ENCODE peak calls at places on chromosomes 5 and 9, in seven cellular contexts. U is IMR-90, S is endodermal cell, V is fibroblast of lung, I is astrocyte, L is HCT116, J is NT2/D1. B is an unnamed sample. For H3K4me1 and H3K36me3, the result is how much of the 10 kb centered on the place peaks cover.

GRCh38 chr5:146878471-146879172 is at the start of gene PPP2R2B:
- DNase-seq in S (peak), I (peak), V (peak), L (no peak), U (peak), J (no peak), B (peak)

GRCh38 chr5:75509956-75510355 is 1.5 kb downstream of the CERT1 start:
- DNase-seq in L (no peak), U (peak), I (peak), V (peak), J (no peak), S (no peak), B (no peak)

GRCh38 chr5:100827481-100827889 is 75.6 kb downstream of the ST8SIA4 start:
- DNase-seq in V (peak), S (no peak), U (no peak), I (no peak), J (no peak), L (no peak), B (no peak)

GRCh38 chr5:147455321-147455720 is 54.5 kb downstream of the DPYSL3 start:
- DNase-seq in V (peak), J (no peak), L (no peak), S (no peak), U (peak), I (peak), B (no peak)

GRCh38 chr5:75584641-75585040 is 26.6 kb upstream of the ANKDD1B start:
- DNase-seq in J (no peak), S (no peak), I (no peak), L (no peak), V (no peak), U (no peak), B (no peak)

GRCh38 chr5:157963244-157963643 is 104.3 kb upstream of the CLINT1 start:
- DNase-seq in L (no peak), S (no peak), I (no peak), U (no peak), J (no peak), V (no peak), B (no peak)

GRCh38 chr5:157528036-157528632 is 47.4 kb downstream of the ADAM19 start:
- DNase-seq in U (peak), S (peak), L (no peak), V (peak), J (no peak), I (peak), B (no peak)

GRCh38 chr9:78306222-78307076 is 9.5 kb downstream of the PSAT1 start:
- DNase-seq in V (no peak), J (no peak), S (no peak), L (no peak), I (no peak), U (no peak), B (no peak)

GRCh38 chr5:132463808-132464154 is 26.8 kb downstream of the IRF1 start:
- DNase-seq in V (no peak), I (no peak), J (no peak), L (no peak), U (no peak), S (no peak), B (no peak)

GRCh38 chr9:1049641-1050040 is 516 bp upstream of the DMRT2 start:
- DNase-seq in U (no peak), L (no peak), I (no peak), S (no peak), J (no peak), V (no peak), B (no peak)

GRCh38 chr9:92350129-92350739 is 24.5 kb downstream of the CENPP start:
- DNase-seq in S (no peak), J (no peak), U (peak), L (no peak), I (peak), V (peak), B (no peak)

GRCh38 chr5:150080696-150081435 is 5.5 kb downstream of the CSF1R start:
- DNase-seq in L (no peak), S (peak), V (no peak), I (no peak), J (no peak), U (no peak), B (no peak)

GRCh38 chr5:39714036-39714698 is 289.4 kb upstream of the DAB2 start:
- DNase-seq in V (peak), U (peak), J (peak), I (peak), L (peak), S (peak), B (no peak)

GRCh38 chr5:142783601-142784291 is 13.6 kb downstream of the ARHGAP26 start:
- DNase-seq in L (no peak), S (peak), I (no peak), J (no peak), V (peak), U (no peak), B (no peak)

GRCh38 chr5:21823588-21823987 is 1029.6 kb downstream of the CDH12 start:
- DNase-seq in V (peak), I (no peak), J (no peak), S (no peak), L (no peak), U (peak), B (no peak)

GRCh38 chr9:32344551-32345182 is 39.8 kb upstream of the ACO1 start:
- DNase-seq in J (peak), L (no peak), V (no peak), I (no peak), S (peak), U (peak), B (no peak)

GRCh38 chr9:8850916-8851315 is 1051.3 kb upstream of the DMAC1 start:
- DNase-seq in V (no peak), L (no peak), S (no peak), J (no peak), U (no peak), I (no peak), B (no peak)

GRCh38 chr9:5846501-5846921 is 13.6 kb upstream of the ERMP1 start:
- DNase-seq in V (peak), I (peak), J (no peak), L (no peak), U (peak), S (no peak), B (no peak)
- H3K4me1 ChIP-seq in V (under half), I (under half), J (under half), L (under half), U (under half), S (under half), B (under half)

GRCh38 chr9:121305269-121305994 is 37.5 kb downstream of the GSN start:
- DNase-seq in U (no peak), L (no peak), S (no peak), V (no peak), J (no peak), I (no peak), B (peak)
- H3K36me3 ChIP-seq in U (half or more), L (under half), S (under half), V (under half), J (half or more), I (under half), B (under half)

GRCh38 chr5:141608046-141608445 is 10.8 kb downstream of the DIAPH1 start:
- DNase-seq in L (no peak), S (no peak), J (no peak), V (no peak), I (no peak), U (no peak), B (no peak)
- H3K9ac ChIP-seq in L (no peak), S (no peak), J (no peak), V (no peak), I (no peak), U (no peak), B (peak)

DNA sequence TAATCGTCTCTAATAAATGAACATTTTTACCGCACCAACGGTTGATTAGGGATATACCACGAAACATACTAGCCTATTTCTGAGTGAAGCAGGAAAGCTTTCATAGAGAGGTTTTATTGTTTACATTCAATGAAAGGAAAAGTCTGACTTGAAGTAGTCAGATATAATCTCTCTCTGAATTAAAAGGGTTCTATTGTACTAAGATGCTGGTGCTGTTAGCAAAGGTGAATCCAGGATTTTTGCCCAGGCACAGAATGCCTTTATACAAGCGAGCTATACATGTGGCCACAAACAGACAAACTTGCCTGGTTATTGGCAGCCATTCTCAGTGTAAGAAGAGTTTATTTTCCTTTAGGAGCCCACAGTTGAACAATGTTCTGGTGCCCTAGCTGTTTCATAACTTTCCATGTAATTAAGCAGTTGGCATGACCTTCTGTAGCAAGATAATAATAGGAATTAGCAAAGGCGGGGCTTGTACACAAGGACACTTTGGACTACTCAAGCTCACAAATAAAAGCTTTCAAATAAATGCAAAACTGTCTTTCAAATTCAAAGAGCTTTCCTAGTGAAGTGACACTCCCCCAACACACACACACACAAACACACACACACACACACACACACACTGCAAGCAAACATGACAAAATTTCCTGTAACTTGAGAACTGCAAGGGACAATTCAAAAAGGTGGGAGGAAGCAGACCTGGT is 198.7 kb upstream of the MAP3K1 start:
- DNase-seq in J (no peak), S (no peak), U (no peak), V (no peak), I (no peak), L (no peak), B (no peak)
- H3K4me1 ChIP-seq in J (under half), S (under half), U (under half), V (under half), I (under half), L (under half), B (under half)

B was measured in kidney.